ENCODE peak calls at places on chromosomes 3 and 15, in ten cellular contexts. W is HCT116, E is body of pancreas, F is HepG2, J is testis, V is K562, C is A549, R is tibial nerve, I is IMR-90, L is adrenal gland. N is an unnamed sample.
A peak's percentile ranks its signal among the peaks of the same experiment; 100 is the strongest.

GRCh38 chr3:72595376-72595775 is 252.9 kb downstream of the SHQ1 start:
- DNase-seq in W (no peak), E (no peak), F (no peak), J (no peak), V (peak; percentile 20), C (no peak), R (no peak), I (no peak), L (no peak), N (no peak)

GRCh38 chr15:68232937-68233336 is 3.4 kb upstream of the CLN6 start:
- DNase-seq in W (no peak), E (no peak), F (no peak), J (no peak), V (no peak), C (no peak), R (no peak), I (no peak), L (no peak), N (no peak)

GRCh38 chr15:27353837-27354236 is 382.9 kb downstream of the GABRG3 start:
- DNase-seq in W (no peak), E (no peak), F (no peak), J (no peak), V (no peak), C (peak; percentile 17), R (no peak), I (no peak), L (no peak), N (no peak)

GRCh38 chr15:66675456-66675855 is 26.6 kb upstream of the SMAD6 start:
- DNase-seq in W (no peak), E (no peak), F (no peak), J (no peak), V (no peak), C (no peak), R (no peak), I (no peak), L (no peak), N (no peak)

GRCh38 chr15:43748376-43748775 is 2.1 kb downstream of the PDIA3 start:
- DNase-seq in W (no peak), E (no peak), F (no peak), J (no peak), V (no peak), C (no peak), R (no peak), I (peak; percentile 24), L (no peak), N (no peak)

GRCh38 chr3:38587548-38588131 is 61.8 kb downstream of the SCN5A start:
- DNase-seq in W (no peak), E (no peak), F (no peak), J (peak; percentile 4), V (no peak), C (no peak), R (no peak), I (no peak), L (no peak), N (no peak)

GRCh38 chr15:65804252-65804931 is 12.3 kb upstream of the DENND4A start:
- DNase-seq in W (no peak), E (no peak), F (peak; percentile 91), J (peak; percentile 46), V (no peak), C (no peak), R (no peak), I (peak; percentile 63), L (no peak), N (no peak)

GRCh38 chr3:48271763-48272498 is 31.0 kb downstream of the ZNF589 start:
- DNase-seq in W (no peak), E (no peak), F (no peak), J (no peak), V (no peak), C (no peak), R (no peak), I (no peak), L (no peak), N (no peak)

GRCh38 chr3:128847631-128848370 is 31.6 kb upstream of the ACAD9 start:
- DNase-seq in W (no peak), E (no peak), F (no peak), J (no peak), V (no peak), C (no peak), R (no peak), I (no peak), L (no peak), N (no peak)

GRCh38 chr3:128846501-128846900 is 32.9 kb upstream of the ACAD9 start:
- DNase-seq in W (no peak), E (no peak), F (no peak), J (no peak), V (no peak), C (no peak), R (no peak), I (no peak), L (no peak), N (no peak)

GRCh38 chr3:128844502-128844901 is 34.9 kb upstream of the ACAD9 start:
- DNase-seq in W (no peak), E (no peak), F (no peak), J (no peak), V (no peak), C (no peak), R (no peak), I (no peak), L (no peak), N (no peak)

GRCh38 chr3:128845119-128845518 is 34.3 kb upstream of the ACAD9 start:
- DNase-seq in W (no peak), E (no peak), F (peak; percentile 25), J (no peak), V (peak; percentile 19), C (no peak), R (no peak), I (no peak), L (no peak), N (no peak)

DNA sequence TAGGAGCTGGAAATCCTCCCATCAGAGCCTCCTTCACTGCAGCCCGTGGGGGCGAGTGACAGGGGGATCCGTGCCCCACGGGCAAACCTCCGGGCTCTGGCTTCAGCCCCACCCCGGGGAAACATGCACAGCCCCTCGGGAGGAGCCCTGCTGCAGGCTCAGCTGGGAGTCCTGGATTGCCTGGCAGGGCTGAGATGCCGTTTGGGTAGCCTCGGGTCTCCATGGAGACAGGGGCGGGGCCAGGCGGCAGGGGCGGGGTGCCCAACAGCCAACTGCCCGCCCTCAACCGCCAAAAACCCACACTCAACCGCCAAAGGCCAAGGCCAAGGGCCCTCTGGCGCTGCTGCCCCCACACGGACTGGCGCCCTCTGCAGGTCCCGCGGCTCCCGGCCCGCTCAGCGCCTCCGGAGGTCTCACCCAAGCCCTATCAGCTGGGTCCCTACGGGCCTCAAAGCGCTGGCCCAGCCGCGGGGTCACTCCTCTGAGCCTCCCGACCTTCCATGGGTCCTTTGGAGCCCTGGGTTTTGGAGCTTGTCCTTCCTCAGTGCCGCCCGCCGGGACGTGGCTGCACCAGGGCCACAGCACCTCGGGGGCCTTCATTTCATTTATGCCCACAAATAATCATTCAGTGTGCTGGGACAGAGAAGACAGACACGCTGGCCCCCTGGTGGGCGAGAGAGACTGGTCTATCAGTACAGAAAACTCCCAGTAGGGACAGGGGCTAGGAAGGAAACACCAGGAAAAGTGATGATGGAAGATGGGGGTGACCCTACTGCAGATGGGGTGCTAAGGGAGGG is 33.5 kb upstream of the ACAD9 start:
- DNase-seq in W (peak; percentile 37), E (peak; percentile 76), F (peak; percentile 60), J (peak; percentile 87), V (peak; percentile 92), C (peak; percentile 53), R (peak; percentile 73), I (peak; percentile 48), L (peak; percentile 86), N (peak; percentile 99)
- TF ChIP-seq POLR2A in W (no peak), E (no peak), F (no peak), J (no peak), V (no peak), C (no peak), R (no peak), I (no peak), L (no peak), N (no peak)

GRCh38 chr3:186290791-186291190 is 71.2 kb downstream of the DGKG start:
- DNase-seq in W (no peak), E (no peak), F (no peak), J (no peak), V (no peak), C (no peak), R (no peak), I (no peak), L (no peak), N (no peak)
- TF ChIP-seq POLR2A in W (no peak), E (no peak), F (no peak), J (no peak), V (no peak), C (no peak), R (no peak), I (no peak), L (no peak), N (no peak)

GRCh38 chr3:12837295-12837986 is 3.9 kb downstream of the RPL32 start:
- DNase-seq in W (no peak), E (no peak), F (no peak), J (no peak), V (no peak), C (no peak), R (no peak), I (no peak), L (no peak), N (no peak)

GRCh38 chr3:12833226-12834161 is 7.9 kb downstream of the RPL32 start:
- DNase-seq in W (no peak), E (no peak), F (no peak), J (no peak), V (no peak), C (no peak), R (no peak), I (no peak), L (no peak), N (no peak)

GRCh38 chr3:12832350-12833225 is 8.8 kb downstream of the RPL32 start:
- DNase-seq in W (no peak), E (no peak), F (no peak), J (no peak), V (no peak), C (no peak), R (no peak), I (no peak), L (no peak), N (no peak)

GRCh38 chr3:12838179-12838965 is 3.0 kb downstream of the RPL32 start:
- DNase-seq in W (no peak), E (no peak), F (no peak), J (no peak), V (no peak), C (no peak), R (no peak), I (peak; percentile 29), L (no peak), N (no peak)

DNA sequence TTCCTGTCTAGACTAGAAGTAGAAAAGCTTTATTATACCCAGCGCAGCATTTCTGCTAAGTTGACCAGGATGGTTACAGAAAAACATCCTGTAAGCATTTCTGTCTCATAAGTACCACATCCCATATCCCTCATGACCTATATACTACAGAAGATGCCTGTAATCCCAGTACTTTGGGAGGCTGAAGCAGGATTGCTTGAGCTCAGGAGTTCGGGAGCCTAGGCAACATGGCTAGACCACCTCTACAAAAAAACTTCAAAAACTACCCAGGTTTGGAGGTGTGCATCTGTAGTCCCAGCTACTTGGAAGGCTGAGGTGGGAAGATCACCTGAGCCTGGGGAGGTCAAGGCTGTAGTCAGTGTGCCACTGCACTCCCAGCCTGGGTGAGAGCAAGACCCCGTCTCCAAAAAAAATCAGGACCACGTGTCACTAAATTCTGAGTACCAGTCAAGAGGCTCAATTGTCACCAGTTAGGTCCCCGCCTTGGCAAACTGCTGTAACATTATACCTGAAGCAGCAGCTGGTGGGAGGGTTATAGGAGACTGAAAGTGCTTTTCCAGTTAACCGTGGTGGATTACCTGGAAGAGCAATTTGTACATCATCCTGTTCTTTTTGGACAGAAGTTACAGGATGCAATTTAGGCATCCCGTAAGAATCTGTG is 6.2 kb downstream of the RPL32 start:
- DNase-seq in W (no peak), E (no peak), F (no peak), J (no peak), V (no peak), C (no peak), R (no peak), I (no peak), L (no peak), N (no peak)
- TF ChIP-seq POLR2A in W (no peak), E (no peak), F (peak; percentile 5), J (no peak), V (peak; percentile 24), C (no peak), R (no peak), I (no peak), L (no peak), N (no peak)

GRCh38 chr3:160665784-160666526 is 11.0 kb upstream of the ARL14 start:
- DNase-seq in W (no peak), E (no peak), F (no peak), J (no peak), V (no peak), C (no peak), R (no peak), I (peak; percentile 91), L (no peak), N (no peak)
- TF ChIP-seq POLR2A in W (no peak), E (no peak), F (no peak), J (no peak), V (no peak), C (no peak), R (no peak), I (no peak), L (no peak), N (no peak)

N was measured in H54.